ENCODE peak calls at places on chromosome 16, in seven cellular contexts. P is body of pancreas; O is stimulated activated naive CD4-positive, alpha-beta T cell treated with Interleukin-2 at 50 U/mL for 16 hours; A is stromal cell of bone marrow; X is A549; E is stimulated activated CD4-positive, alpha-beta T cell treated with anti-CD3 and anti-CD28 coated beads, Interleukin-1b, Interleukin-23, amount 100 ng/mL, for 24 hours; C is mucosa of gallbladder. N is an unnamed sample.

GRCh38 chr16:83968483-83968865 is 430 bp downstream of the NECAB2 start:
- DNase-seq in P (no peak), O (no peak), A (no peak), X (no peak), E (no peak), C (no peak), N (no peak)

GRCh38 chr16:48076455-48077012 is 79.3 kb downstream of the ABCC12 start:
- DNase-seq in P (peak; percentile 21), O (no peak), A (peak; percentile 90), X (peak; percentile 89), E (no peak), C (no peak), N (no peak)

GRCh38 chr16:17339764-17340541 is 130.8 kb downstream of the XYLT1 start:
- DNase-seq in P (no peak), O (no peak), A (no peak), X (no peak), E (no peak), C (no peak), N (no peak)

GRCh38 chr16:31486036-31486435 is 3.1 kb downstream of the SLC5A2 start:
- DNase-seq in P (no peak), O (no peak), A (no peak), X (no peak), E (no peak), C (no peak), N (no peak)

GRCh38 chr16:66728117-66728787 is 23.2 kb downstream of the DYNC1LI2 start:
- DNase-seq in P (peak; percentile 51), O (no peak), A (peak; percentile 54), X (peak; percentile 66), E (no peak), C (no peak), N (no peak)

GRCh38 chr16:71645450-71645849 is 19.5 kb downstream of the MARVELD3 start:
- DNase-seq in P (peak; percentile 57), O (no peak), A (no peak), X (peak; percentile 63), E (no peak), C (no peak), N (no peak)

GRCh38 chr16:75593825-75594820 is 27.9 kb downstream of the GABARAPL2 start:
- DNase-seq in P (no peak), O (no peak), A (no peak), X (peak; percentile 48), E (no peak), C (no peak), N (no peak)

GRCh38 chr16:64962786-64963185 is 159.1 kb downstream of the CDH11 start:
- DNase-seq in P (no peak), O (no peak), A (no peak), X (no peak), E (no peak), C (no peak), N (no peak)

GRCh38 chr16:72895951-72896350 is 152.0 kb downstream of the ZFHX3 start:
- DNase-seq in P (no peak), O (no peak), A (no peak), X (no peak), E (no peak), C (no peak), N (no peak)

GRCh38 chr16:62036101-62036806 is at the start of gene CDH8:
- DNase-seq in P (no peak), O (no peak), A (no peak), X (no peak), E (no peak), C (no peak), N (no peak)

GRCh38 chr16:75074920-75075687 is 41.5 kb downstream of the LDHD start:
- DNase-seq in P (peak; percentile 50), O (peak; percentile 73), A (no peak), X (no peak), E (peak; percentile 46), C (peak; percentile 49), N (no peak)

GRCh38 chr16:51540259-51540658 is 389.2 kb upstream of the SALL1 start:
- DNase-seq in P (no peak), O (no peak), A (no peak), X (no peak), E (no peak), C (no peak), N (no peak)

GRCh38 chr16:89700649-89701424 is 668 bp downstream of the SPATA2L start:
- DNase-seq in P (peak; percentile 86), O (peak; percentile 40), A (no peak), X (peak; percentile 72), E (no peak), C (peak; percentile 65), N (no peak)

GRCh38 chr16:11320170-11320569 is 25.1 kb upstream of the RMI2 start:
- DNase-seq in P (no peak), O (no peak), A (no peak), X (no peak), E (no peak), C (no peak), N (no peak)

GRCh38 chr16:75304521-75305363 is 53.3 kb upstream of the BCAR1 start:
- DNase-seq in P (peak; percentile 92), O (no peak), A (peak; percentile 94), X (peak; percentile 43), E (no peak), C (peak; percentile 20), N (no peak)

GRCh38 chr16:70380919-70381603 is 34.4 kb downstream of the DDX19A start:
- DNase-seq in P (peak; percentile 97), O (peak; percentile 96), A (peak; percentile 95), X (peak; percentile 97), E (peak; percentile 84), C (peak; percentile 98), N (peak; percentile 81)

GRCh38 chr16:68640972-68641371 is 4.1 kb upstream of the CDH3 start:
- DNase-seq in P (no peak), O (no peak), A (no peak), X (peak; percentile 45), E (no peak), C (no peak), N (no peak)

GRCh38 chr16:66473654-66474519 is 46.8 kb downstream of the BEAN1 start:
- DNase-seq in P (no peak), O (no peak), A (no peak), X (no peak), E (no peak), C (no peak), N (no peak)